ENCODE peak calls at places on chromosomes 1 and 21, in eight cellular contexts. One of them, this sample, is unnamed.

GRCh38 chr1:71919812-71920509 is 362.4 kb downstream of the NEGR1 start:
- DNase-seq in prostate gland: no peak
- DNase-seq in choroid plexus epithelial cell: no peak
- DNase-seq in A673: peak; percentile 97
- DNase-seq in heart right ventricle: no peak
- DNase-seq in psoas muscle: no peak
- DNase-seq in fibroblast of pulmonary artery: no peak
- DNase-seq in cardiac muscle cell: no peak
- DNase-seq in this sample: no peak

GRCh38 chr1:174726167-174726879 is 273.4 kb upstream of the CACYBP start:
- DNase-seq in prostate gland: no peak
- DNase-seq in choroid plexus epithelial cell: peak; percentile 72
- DNase-seq in A673: peak; percentile 53
- DNase-seq in heart right ventricle: no peak
- DNase-seq in psoas muscle: no peak
- DNase-seq in fibroblast of pulmonary artery: peak; percentile 65
- DNase-seq in cardiac muscle cell: peak; percentile 55
- DNase-seq in this sample: no peak

GRCh38 chr1:40049745-40050144 is 9.2 kb downstream of the CAP1 start:
- DNase-seq in prostate gland: no peak
- DNase-seq in choroid plexus epithelial cell: peak; percentile 57
- DNase-seq in A673: no peak
- DNase-seq in heart right ventricle: no peak
- DNase-seq in psoas muscle: no peak
- DNase-seq in fibroblast of pulmonary artery: no peak
- DNase-seq in cardiac muscle cell: peak; percentile 39
- DNase-seq in this sample: peak; percentile 38

GRCh38 chr1:151739590-151740355 is 18.5 kb downstream of the RIIAD1 start:
- DNase-seq in prostate gland: peak; percentile 90
- DNase-seq in choroid plexus epithelial cell: no peak
- DNase-seq in A673: no peak
- DNase-seq in heart right ventricle: no peak
- DNase-seq in psoas muscle: no peak
- DNase-seq in fibroblast of pulmonary artery: no peak
- DNase-seq in cardiac muscle cell: no peak
- DNase-seq in this sample: no peak

GRCh38 chr1:23967871-23968270 is 8.2 kb downstream of the PNRC2 start:
- DNase-seq in prostate gland: no peak
- DNase-seq in choroid plexus epithelial cell: no peak
- DNase-seq in A673: no peak
- DNase-seq in heart right ventricle: no peak
- DNase-seq in psoas muscle: no peak
- DNase-seq in fibroblast of pulmonary artery: no peak
- DNase-seq in cardiac muscle cell: no peak
- DNase-seq in this sample: no peak

GRCh38 chr1:237574536-237574935 is 316.2 kb downstream of the ZP4 start:
- DNase-seq in prostate gland: no peak
- DNase-seq in choroid plexus epithelial cell: no peak
- DNase-seq in A673: no peak
- DNase-seq in heart right ventricle: no peak
- DNase-seq in psoas muscle: no peak
- DNase-seq in fibroblast of pulmonary artery: no peak
- DNase-seq in cardiac muscle cell: no peak
- DNase-seq in this sample: no peak

GRCh38 chr1:181011301-181012202 is 11.1 kb downstream of the STX6 start:
- DNase-seq in prostate gland: no peak
- DNase-seq in choroid plexus epithelial cell: no peak
- DNase-seq in A673: no peak
- DNase-seq in heart right ventricle: no peak
- DNase-seq in psoas muscle: no peak
- DNase-seq in fibroblast of pulmonary artery: no peak
- DNase-seq in cardiac muscle cell: no peak
- DNase-seq in this sample: no peak

GRCh38 chr1:19737413-19737812 is 62.3 kb downstream of the TMCO4 start:
- DNase-seq in prostate gland: no peak
- DNase-seq in choroid plexus epithelial cell: peak; percentile 56
- DNase-seq in A673: no peak
- DNase-seq in heart right ventricle: no peak
- DNase-seq in psoas muscle: no peak
- DNase-seq in fibroblast of pulmonary artery: peak; percentile 20
- DNase-seq in cardiac muscle cell: no peak
- DNase-seq in this sample: no peak

GRCh38 chr1:80915491-80915890 is 885.2 kb upstream of the ADGRL2 start:
- DNase-seq in prostate gland: no peak
- DNase-seq in choroid plexus epithelial cell: no peak
- DNase-seq in A673: no peak
- DNase-seq in heart right ventricle: no peak
- DNase-seq in psoas muscle: no peak
- DNase-seq in fibroblast of pulmonary artery: no peak
- DNase-seq in cardiac muscle cell: no peak
- DNase-seq in this sample: no peak

GRCh38 chr1:219639843-219640606 is 27.1 kb upstream of the ZC3H11B start:
- DNase-seq in prostate gland: no peak
- DNase-seq in choroid plexus epithelial cell: peak; percentile 31
- DNase-seq in A673: no peak
- DNase-seq in heart right ventricle: no peak
- DNase-seq in psoas muscle: no peak
- DNase-seq in fibroblast of pulmonary artery: no peak
- DNase-seq in cardiac muscle cell: no peak
- DNase-seq in this sample: no peak

GRCh38 chr1:18230840-18231239 is 123.2 kb downstream of the IGSF21 start:
- DNase-seq in prostate gland: no peak
- DNase-seq in choroid plexus epithelial cell: no peak
- DNase-seq in A673: no peak
- DNase-seq in heart right ventricle: no peak
- DNase-seq in psoas muscle: no peak
- DNase-seq in fibroblast of pulmonary artery: no peak
- DNase-seq in cardiac muscle cell: no peak
- DNase-seq in this sample: no peak

GRCh38 chr1:97164276-97164639 is 442.7 kb downstream of the PTBP2 start:
- DNase-seq in prostate gland: no peak
- DNase-seq in choroid plexus epithelial cell: no peak
- DNase-seq in A673: no peak
- DNase-seq in heart right ventricle: no peak
- DNase-seq in psoas muscle: no peak
- DNase-seq in fibroblast of pulmonary artery: no peak
- DNase-seq in cardiac muscle cell: no peak
- DNase-seq in this sample: no peak

GRCh38 chr1:21891621-21892479 is 45.3 kb downstream of the HSPG2 start:
- DNase-seq in prostate gland: no peak
- DNase-seq in choroid plexus epithelial cell: no peak
- DNase-seq in A673: no peak
- DNase-seq in heart right ventricle: no peak
- DNase-seq in psoas muscle: no peak
- DNase-seq in fibroblast of pulmonary artery: no peak
- DNase-seq in cardiac muscle cell: no peak
- DNase-seq in this sample: no peak

GRCh38 chr1:200938955-200939354 is 44.3 kb downstream of the INAVA start:
- DNase-seq in prostate gland: no peak
- DNase-seq in choroid plexus epithelial cell: no peak
- DNase-seq in A673: no peak
- DNase-seq in heart right ventricle: no peak
- DNase-seq in psoas muscle: no peak
- DNase-seq in fibroblast of pulmonary artery: peak; percentile 30
- DNase-seq in cardiac muscle cell: peak; percentile 27
- DNase-seq in this sample: no peak

GRCh38 chr1:21621051-21621450 is 48.1 kb downstream of the RAP1GAP start:
- DNase-seq in prostate gland: no peak
- DNase-seq in choroid plexus epithelial cell: no peak
- DNase-seq in A673: no peak
- DNase-seq in heart right ventricle: no peak
- DNase-seq in psoas muscle: no peak
- DNase-seq in fibroblast of pulmonary artery: no peak
- DNase-seq in cardiac muscle cell: no peak
- DNase-seq in this sample: no peak

GRCh38 chr21:43938751-43939442 is 73.2 kb upstream of the TRAPPC10 start:
- DNase-seq in prostate gland: peak; percentile 51
- DNase-seq in choroid plexus epithelial cell: peak; percentile 81
- DNase-seq in A673: peak; percentile 79
- DNase-seq in heart right ventricle: peak; percentile 83
- DNase-seq in psoas muscle: peak; percentile 84
- DNase-seq in fibroblast of pulmonary artery: peak; percentile 70
- DNase-seq in cardiac muscle cell: peak; percentile 75
- DNase-seq in this sample: no peak

GRCh38 chr1:226827458-226827857 is 43.0 kb upstream of the PSEN2 start:
- DNase-seq in prostate gland: no peak
- DNase-seq in choroid plexus epithelial cell: peak; percentile 3
- DNase-seq in A673: no peak
- DNase-seq in heart right ventricle: peak; percentile 68
- DNase-seq in psoas muscle: peak; percentile 66
- DNase-seq in fibroblast of pulmonary artery: peak; percentile 8
- DNase-seq in cardiac muscle cell: peak; percentile 16
- DNase-seq in this sample: no peak

GRCh38 chr1:232952514-232953175 is 2.2 kb downstream of the NTPCR start:
- DNase-seq in prostate gland: peak; percentile 24
- DNase-seq in choroid plexus epithelial cell: peak; percentile 47
- DNase-seq in A673: peak; percentile 82
- DNase-seq in heart right ventricle: no peak
- DNase-seq in psoas muscle: no peak
- DNase-seq in fibroblast of pulmonary artery: peak; percentile 55
- DNase-seq in cardiac muscle cell: peak; percentile 47
- DNase-seq in this sample: no peak

GRCh38 chr1:232950919-232951579 is 638 bp downstream of the NTPCR start:
- DNase-seq in prostate gland: peak; percentile 9
- DNase-seq in choroid plexus epithelial cell: peak; percentile 57
- DNase-seq in A673: peak; percentile 8
- DNase-seq in heart right ventricle: no peak
- DNase-seq in psoas muscle: no peak
- DNase-seq in fibroblast of pulmonary artery: no peak
- DNase-seq in cardiac muscle cell: peak; percentile 42
- DNase-seq in this sample: no peak

GRCh38 chr1:232951605-232952004 is 1.2 kb downstream of the NTPCR start:
- DNase-seq in prostate gland: no peak
- DNase-seq in choroid plexus epithelial cell: no peak
- DNase-seq in A673: no peak
- DNase-seq in heart right ventricle: no peak
- DNase-seq in psoas muscle: no peak
- DNase-seq in fibroblast of pulmonary artery: no peak
- DNase-seq in cardiac muscle cell: no peak
- DNase-seq in this sample: no peak

GRCh38 chr1:232949636-232950196 is 695 bp upstream of the NTPCR start:
- DNase-seq in prostate gland: no peak
- DNase-seq in choroid plexus epithelial cell: no peak
- DNase-seq in A673: no peak
- DNase-seq in heart right ventricle: no peak
- DNase-seq in psoas muscle: no peak
- DNase-seq in fibroblast of pulmonary artery: no peak
- DNase-seq in cardiac muscle cell: no peak
- DNase-seq in this sample: no peak

GRCh38 chr1:232950197-232950918 is at the start of gene NTPCR:
- DNase-seq in prostate gland: peak; percentile 90
- DNase-seq in choroid plexus epithelial cell: peak; percentile 95
- DNase-seq in A673: peak; percentile 95
- DNase-seq in heart right ventricle: peak; percentile 94
- DNase-seq in psoas muscle: peak; percentile 94
- DNase-seq in fibroblast of pulmonary artery: peak; percentile 94
- DNase-seq in cardiac muscle cell: peak; percentile 95
- DNase-seq in this sample: peak; percentile 78
- TF ChIP-seq CTCF in prostate gland: no peak
- TF ChIP-seq CTCF in choroid plexus epithelial cell: peak; percentile 38
- TF ChIP-seq CTCF in A673: no peak
- TF ChIP-seq CTCF in heart right ventricle: peak; percentile 40
- TF ChIP-seq CTCF in psoas muscle: no peak
- TF ChIP-seq CTCF in fibroblast of pulmonary artery: no peak
- TF ChIP-seq CTCF in cardiac muscle cell: peak; percentile 7
- TF ChIP-seq CTCF in this sample: no peak

GRCh38 chr1:175731581-175731980 is 11.8 kb downstream of the TNR start:
- DNase-seq in prostate gland: no peak
- DNase-seq in choroid plexus epithelial cell: no peak
- DNase-seq in A673: no peak
- DNase-seq in heart right ventricle: no peak
- DNase-seq in psoas muscle: no peak
- DNase-seq in fibroblast of pulmonary artery: no peak
- DNase-seq in cardiac muscle cell: no peak
- DNase-seq in this sample: no peak
- H3K4me3 ChIP-seq in prostate gland: no peak overlapping the region
- H3K4me3 ChIP-seq in choroid plexus epithelial cell: no peak overlapping the region
- H3K4me3 ChIP-seq in A673: no peak overlapping the region
- H3K4me3 ChIP-seq in heart right ventricle: no peak overlapping the region
- H3K4me3 ChIP-seq in psoas muscle: no peak overlapping the region
- H3K4me3 ChIP-seq in fibroblast of pulmonary artery: no peak overlapping the region
- H3K4me3 ChIP-seq in cardiac muscle cell: no peak overlapping the region
- H3K4me3 ChIP-seq in this sample: no peak overlapping the region

GRCh38 chr1:11595287-11595686 is 58.9 kb downstream of the FBXO2 start:
- DNase-seq in prostate gland: no peak
- DNase-seq in choroid plexus epithelial cell: no peak
- DNase-seq in A673: no peak
- DNase-seq in heart right ventricle: peak; percentile 10
- DNase-seq in psoas muscle: no peak
- DNase-seq in fibroblast of pulmonary artery: peak; percentile 3
- DNase-seq in cardiac muscle cell: no peak
- DNase-seq in this sample: no peak

GRCh38 chr1:11596295-11596694 is 57.9 kb downstream of the FBXO2 start:
- DNase-seq in prostate gland: no peak
- DNase-seq in choroid plexus epithelial cell: no peak
- DNase-seq in A673: no peak
- DNase-seq in heart right ventricle: no peak
- DNase-seq in psoas muscle: no peak
- DNase-seq in fibroblast of pulmonary artery: no peak
- DNase-seq in cardiac muscle cell: no peak
- DNase-seq in this sample: no peak

GRCh38 chr1:11592752-11593151 is 61.5 kb downstream of the FBXO2 start:
- DNase-seq in prostate gland: no peak
- DNase-seq in choroid plexus epithelial cell: no peak
- DNase-seq in A673: no peak
- DNase-seq in heart right ventricle: no peak
- DNase-seq in psoas muscle: no peak
- DNase-seq in fibroblast of pulmonary artery: no peak
- DNase-seq in cardiac muscle cell: no peak
- DNase-seq in this sample: no peak

GRCh38 chr1:11594625-11595024 is 59.6 kb downstream of the FBXO2 start:
- DNase-seq in prostate gland: no peak
- DNase-seq in choroid plexus epithelial cell: no peak
- DNase-seq in A673: no peak
- DNase-seq in heart right ventricle: no peak
- DNase-seq in psoas muscle: no peak
- DNase-seq in fibroblast of pulmonary artery: no peak
- DNase-seq in cardiac muscle cell: no peak
- DNase-seq in this sample: no peak

DNA sequence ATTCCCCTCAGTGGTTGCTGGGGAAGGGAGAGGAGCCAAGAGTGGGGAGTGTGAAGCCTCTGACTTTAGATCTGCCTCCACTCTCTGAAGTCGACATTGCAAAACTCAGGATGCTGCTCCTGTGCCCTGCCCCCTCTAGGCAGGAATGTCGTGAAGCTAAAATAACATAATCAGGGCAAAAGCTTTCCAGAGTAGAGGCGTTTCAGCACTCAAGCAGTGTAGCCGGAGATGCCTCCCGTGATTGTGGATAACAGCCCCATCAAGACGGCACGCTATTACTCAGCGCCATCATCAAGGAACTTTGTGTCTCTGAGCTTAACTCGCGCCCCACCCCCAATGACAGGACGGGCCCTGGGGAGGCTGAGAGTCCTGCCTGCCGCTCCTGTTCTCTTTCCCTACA is 60.0 kb downstream of the FBXO2 start:
- DNase-seq in prostate gland: no peak
- DNase-seq in choroid plexus epithelial cell: peak; percentile 45
- DNase-seq in A673: peak; percentile 27
- DNase-seq in heart right ventricle: no peak
- DNase-seq in psoas muscle: no peak
- DNase-seq in fibroblast of pulmonary artery: peak; percentile 42
- DNase-seq in cardiac muscle cell: peak; percentile 64
- DNase-seq in this sample: no peak
- TF ChIP-seq CTCF in prostate gland: no peak
- TF ChIP-seq CTCF in choroid plexus epithelial cell: peak; percentile 43
- TF ChIP-seq CTCF in A673: peak; percentile 16
- TF ChIP-seq CTCF in heart right ventricle: peak; percentile 33
- TF ChIP-seq CTCF in psoas muscle: no peak
- TF ChIP-seq CTCF in fibroblast of pulmonary artery: peak; percentile 27
- TF ChIP-seq CTCF in cardiac muscle cell: peak; percentile 45
- TF ChIP-seq CTCF in this sample: no peak

GRCh38 chr1:89812992-89813391 is 7.8 kb upstream of the LRRC8D start:
- DNase-seq in prostate gland: no peak
- DNase-seq in choroid plexus epithelial cell: peak; percentile 59
- DNase-seq in A673: peak; percentile 30
- DNase-seq in heart right ventricle: no peak
- DNase-seq in psoas muscle: no peak
- DNase-seq in fibroblast of pulmonary artery: peak; percentile 30
- DNase-seq in cardiac muscle cell: peak; percentile 59
- DNase-seq in this sample: no peak
- H3K4me3 ChIP-seq in prostate gland: no peak overlapping the region
- H3K4me3 ChIP-seq in choroid plexus epithelial cell: no peak overlapping the region
- H3K4me3 ChIP-seq in A673: no peak overlapping the region
- H3K4me3 ChIP-seq in heart right ventricle: no peak overlapping the region
- H3K4me3 ChIP-seq in psoas muscle: no peak overlapping the region
- H3K4me3 ChIP-seq in fibroblast of pulmonary artery: no peak overlapping the region
- H3K4me3 ChIP-seq in cardiac muscle cell: no peak overlapping the region
- H3K4me3 ChIP-seq in this sample: no peak overlapping the region

This sample was measured in GM12864.